ENCODE peak calls at places on chromosomes 7 and 10, in five cellular contexts. One of them, this sample, is unnamed.

GRCh38 chr7:16991551-16991950 is 109.8 kb upstream of the AGR3 start:
- DNase-seq in SW480: no peak
- DNase-seq in ACHN: no peak
- DNase-seq in CD8-positive, alpha-beta T cell: no peak
- DNase-seq in bronchial epithelial cell: no peak
- DNase-seq in this sample: no peak

GRCh38 chr7:39304683-39305405 is 261.4 kb upstream of the YAE1 start:
- DNase-seq in SW480: no peak
- DNase-seq in ACHN: no peak
- DNase-seq in CD8-positive, alpha-beta T cell: no peak
- DNase-seq in bronchial epithelial cell: no peak
- DNase-seq in this sample: no peak

GRCh38 chr10:93485690-93486089 is 3.6 kb upstream of the MYOF start:
- DNase-seq in SW480: no peak
- DNase-seq in ACHN: no peak
- DNase-seq in CD8-positive, alpha-beta T cell: no peak
- DNase-seq in bronchial epithelial cell: no peak
- DNase-seq in this sample: no peak

GRCh38 chr7:33596694-33597093 is 308.6 kb upstream of the BMPER start:
- DNase-seq in SW480: no peak
- DNase-seq in ACHN: no peak
- DNase-seq in CD8-positive, alpha-beta T cell: no peak
- DNase-seq in bronchial epithelial cell: no peak
- DNase-seq in this sample: no peak

GRCh38 chr7:28882896-28883470 is 75.1 kb downstream of the TRIL start:
- DNase-seq in SW480: no peak
- DNase-seq in ACHN: no peak
- DNase-seq in CD8-positive, alpha-beta T cell: no peak
- DNase-seq in bronchial epithelial cell: no peak
- DNase-seq in this sample: no peak

GRCh38 chr10:29860159-29860558 is 199.2 kb downstream of the JCAD start:
- DNase-seq in SW480: no peak
- DNase-seq in ACHN: no peak
- DNase-seq in CD8-positive, alpha-beta T cell: no peak
- DNase-seq in bronchial epithelial cell: no peak
- DNase-seq in this sample: no peak

GRCh38 chr10:34097682-34098081 is 717.4 kb downstream of the PARD3 start:
- DNase-seq in SW480: no peak
- DNase-seq in ACHN: no peak
- DNase-seq in CD8-positive, alpha-beta T cell: no peak
- DNase-seq in bronchial epithelial cell: peak; percentile 43
- DNase-seq in this sample: no peak

GRCh38 chr10:113958631-113959382 is 84.9 kb upstream of the ADRB1 start:
- DNase-seq in SW480: peak; percentile 93
- DNase-seq in ACHN: peak; percentile 94
- DNase-seq in CD8-positive, alpha-beta T cell: no peak
- DNase-seq in bronchial epithelial cell: peak; percentile 86
- DNase-seq in this sample: no peak

GRCh38 chr7:55928006-55928767 is 23.5 kb upstream of the MRPS17 start:
- DNase-seq in SW480: no peak
- DNase-seq in ACHN: no peak
- DNase-seq in CD8-positive, alpha-beta T cell: no peak
- DNase-seq in bronchial epithelial cell: no peak
- DNase-seq in this sample: no peak

GRCh38 chr10:47340613-47341170 is 7.5 kb upstream of the RBP3 start:
- DNase-seq in SW480: peak; percentile 12
- DNase-seq in ACHN: peak; percentile 63
- DNase-seq in CD8-positive, alpha-beta T cell: peak; percentile 55
- DNase-seq in bronchial epithelial cell: peak; percentile 64
- DNase-seq in this sample: peak; percentile 42

GRCh38 chr7:40507166-40507565 is 372.4 kb downstream of the SUGCT start:
- DNase-seq in SW480: no peak
- DNase-seq in ACHN: peak; percentile 35
- DNase-seq in CD8-positive, alpha-beta T cell: no peak
- DNase-seq in bronchial epithelial cell: peak; percentile 24
- DNase-seq in this sample: no peak

GRCh38 chr10:124867304-124867703 is 65.7 kb downstream of the ABRAXAS2 start:
- DNase-seq in SW480: no peak
- DNase-seq in ACHN: no peak
- DNase-seq in CD8-positive, alpha-beta T cell: no peak
- DNase-seq in bronchial epithelial cell: no peak
- DNase-seq in this sample: no peak

GRCh38 chr10:69801094-69801433 is 642 bp upstream of the COL13A1 start:
- DNase-seq in SW480: peak; percentile 64
- DNase-seq in ACHN: peak; percentile 75
- DNase-seq in CD8-positive, alpha-beta T cell: no peak
- DNase-seq in bronchial epithelial cell: peak; percentile 61
- DNase-seq in this sample: peak; percentile 49

GRCh38 chr10:22554481-22555182 is 159.7 kb downstream of the PIP4K2A start:
- DNase-seq in SW480: no peak
- DNase-seq in ACHN: no peak
- DNase-seq in CD8-positive, alpha-beta T cell: no peak
- DNase-seq in bronchial epithelial cell: peak; percentile 22
- DNase-seq in this sample: no peak

GRCh38 chr10:125149278-125150047 is 10.9 kb downstream of the CTBP2 start:
- DNase-seq in SW480: peak; percentile 79
- DNase-seq in ACHN: peak; percentile 87
- DNase-seq in CD8-positive, alpha-beta T cell: no peak
- DNase-seq in bronchial epithelial cell: peak; percentile 87
- DNase-seq in this sample: no peak

GRCh38 chr10:56068473-56069263 is 292.4 kb downstream of the ZWINT start:
- DNase-seq in SW480: no peak
- DNase-seq in ACHN: no peak
- DNase-seq in CD8-positive, alpha-beta T cell: no peak
- DNase-seq in bronchial epithelial cell: no peak
- DNase-seq in this sample: no peak

GRCh38 chr7:4742051-4742573 is 33.3 kb upstream of the AP5Z1 start:
- DNase-seq in SW480: no peak
- DNase-seq in ACHN: no peak
- DNase-seq in CD8-positive, alpha-beta T cell: no peak
- DNase-seq in bronchial epithelial cell: no peak
- DNase-seq in this sample: no peak

GRCh38 chr7:135282621-135283295 is 49.1 kb downstream of the STRA8 start:
- DNase-seq in SW480: no peak
- DNase-seq in ACHN: no peak
- DNase-seq in CD8-positive, alpha-beta T cell: no peak
- DNase-seq in bronchial epithelial cell: peak; percentile 55
- DNase-seq in this sample: no peak

GRCh38 chr7:155450558-155450827 is 7.4 kb upstream of the EN2 start:
- DNase-seq in SW480: no peak
- DNase-seq in ACHN: no peak
- DNase-seq in CD8-positive, alpha-beta T cell: no peak
- DNase-seq in bronchial epithelial cell: no peak
- DNase-seq in this sample: no peak

This sample was measured in immature natural killer cell.